ENCODE peak calls at places on chromosomes 5 and 9, in four cellular contexts. J is AG09309; G is SK-N-SH; E is naive thymus-derived CD4-positive, alpha-beta T cell. R is an unnamed sample.

GRCh38 chr5:148746826-148747535 is 79.4 kb upstream of the ADRB2 start:
- DNase-seq in J (no peak), G (no peak), E (no peak), R (no peak)

GRCh38 chr5:2756211-2756746 is 4.8 kb upstream of the IRX2 start:
- DNase-seq in J (no peak), G (no peak), E (no peak), R (no peak)

GRCh38 chr5:104347119-104347708 is 784.6 kb upstream of the NUDT12 start:
- DNase-seq in J (no peak), G (no peak), E (no peak), R (peak)

GRCh38 chr5:80960531-80961375 is 590 bp downstream of the RASGRF2 start:
- DNase-seq in J (no peak), G (peak), E (peak), R (no peak)

GRCh38 chr9:37218800-37219425 is 98.5 kb downstream of the ZCCHC7 start:
- DNase-seq in J (no peak), G (no peak), E (no peak), R (no peak)

GRCh38 chr5:96288845-96289185 is 144.2 kb downstream of the PCSK1 start:
- DNase-seq in J (peak), G (no peak), E (no peak), R (no peak)

GRCh38 chr9:135960328-135961276 is 571 bp downstream of the UBAC1 start:
- DNase-seq in J (no peak), G (peak), E (no peak), R (peak)

GRCh38 chr9:133247632-133248031 is 27.4 kb downstream of the ABO start:
- DNase-seq in J (no peak), G (peak), E (no peak), R (no peak)

GRCh38 chr9:91591627-91592026 is 168.0 kb upstream of the NFIL3 start:
- DNase-seq in J (no peak), G (no peak), E (no peak), R (no peak)

GRCh38 chr5:83162598-83162997 is 85.3 kb downstream of the XRCC4 start:
- DNase-seq in J (no peak), G (no peak), E (no peak), R (no peak)

GRCh38 chr9:98708933-98709911 is at the start of gene GABBR2:
- DNase-seq in J (no peak), G (peak), E (no peak), R (no peak)

GRCh38 chr5:67431191-67431590 is 234.6 kb upstream of the CD180 start:
- DNase-seq in J (no peak), G (no peak), E (no peak), R (no peak)

GRCh38 chr9:90307177-90307833 is 335.3 kb downstream of the DIRAS2 start:
- DNase-seq in J (no peak), G (peak), E (no peak), R (no peak)

GRCh38 chr5:53023969-53024368 is 34.8 kb downstream of the ITGA2 start:
- DNase-seq in J (peak), G (no peak), E (no peak), R (peak)

GRCh38 chr9:94802795-94803194 is 76.3 kb downstream of the AOPEP start:
- DNase-seq in J (no peak), G (no peak), E (no peak), R (peak)

GRCh38 chr5:167105951-167106350 is 1185.5 kb upstream of the WWC1 start:
- DNase-seq in J (no peak), G (no peak), E (no peak), R (no peak)

GRCh38 chr9:126874546-126875314 is 14.3 kb downstream of the ZBTB34 start:
- DNase-seq in J (no peak), G (no peak), E (no peak), R (no peak)

GRCh38 chr5:86330736-86331135 is 287.0 kb upstream of the COX7C start:
- DNase-seq in J (no peak), G (no peak), E (no peak), R (no peak)

GRCh38 chr9:14428781-14429230 is 114.9 kb upstream of the NFIB start:
- DNase-seq in J (no peak), G (peak), E (no peak), R (peak)

GRCh38 chr5:139908749-139909148 is 113.1 kb downstream of the PSD2 start:
- DNase-seq in J (peak), G (peak), E (no peak), R (no peak)

GRCh38 chr9:83384214-83384613 is 154.0 kb downstream of the FRMD3 start:
- DNase-seq in J (no peak), G (peak), E (no peak), R (no peak)

GRCh38 chr5:136420168-136420916 is 55.0 kb upstream of the TRPC7 start:
- DNase-seq in J (no peak), G (no peak), E (no peak), R (no peak)

GRCh38 chr5:52725065-52725746 is 62.5 kb upstream of the ITGA1 start:
- DNase-seq in J (no peak), G (no peak), E (peak), R (peak)

GRCh38 chr5:24353606-24354005 is 291.2 kb downstream of the CDH10 start:
- DNase-seq in J (no peak), G (no peak), E (no peak), R (no peak)

GRCh38 chr5:163338-163620 is 28.0 kb upstream of the LRRC14B start:
- DNase-seq in J (no peak), G (no peak), E (no peak), R (no peak)

GRCh38 chr5:136276946-136277345 is 84.0 kb upstream of the SMIM32 start:
- DNase-seq in J (no peak), G (no peak), E (no peak), R (no peak)

GRCh38 chr5:141835928-141836667 is 42.1 kb downstream of the PCDH1 start:
- DNase-seq in J (no peak), G (no peak), E (no peak), R (no peak)

GRCh38 chr9:110278080-110278707 is 21.9 kb upstream of the TXN start:
- DNase-seq in J (no peak), G (no peak), E (no peak), R (no peak)

DNA sequence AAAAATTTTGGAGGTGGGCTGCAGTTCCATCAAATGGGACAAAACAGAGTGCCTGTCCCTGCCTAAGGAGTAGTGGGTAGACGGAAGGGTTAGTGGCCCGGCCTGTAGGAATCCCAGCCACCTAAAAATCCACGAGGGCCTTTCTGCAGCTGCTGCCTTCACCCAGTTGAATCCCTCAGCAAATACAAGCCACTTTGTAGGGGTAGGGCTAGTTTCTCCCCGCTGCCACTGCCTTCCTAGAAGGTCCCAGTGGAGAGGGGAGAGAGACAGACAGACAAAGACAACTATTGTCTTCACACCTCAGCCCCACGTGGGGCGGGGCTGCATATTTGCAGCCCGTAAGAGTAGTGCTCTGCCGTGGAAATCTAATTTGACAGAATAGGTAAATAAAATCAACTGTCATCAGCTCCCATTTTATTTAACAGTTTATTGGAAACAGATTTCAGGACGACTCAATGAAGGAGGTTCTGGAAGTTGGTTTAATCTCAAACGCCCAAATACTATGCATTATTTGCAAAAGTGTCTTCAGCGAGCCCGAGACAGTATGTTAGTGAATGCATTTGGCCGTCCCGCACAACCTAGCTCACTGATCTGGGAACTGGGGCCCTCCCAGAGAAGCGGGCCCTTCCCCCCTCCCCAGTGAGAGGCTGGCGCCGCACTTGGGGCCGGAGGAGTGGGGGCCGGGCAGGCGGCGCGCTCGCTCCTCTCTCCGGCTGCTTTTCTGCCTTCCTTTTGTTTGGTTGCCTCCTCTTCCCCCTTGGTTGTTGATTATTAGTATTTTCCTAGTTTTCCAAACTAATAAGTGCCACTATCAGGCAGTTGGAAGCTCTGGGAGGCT is 67.7 kb upstream of the TBCA start:
- DNase-seq in J (no peak), G (no peak), E (no peak), R (no peak)
- H3K4me3 ChIP-seq in J (peak), G (no peak), E (peak), R (no peak)

GRCh38 chr5:4159681-4160080 is 564.0 kb downstream of the IRX1 start:
- DNase-seq in J (no peak), G (no peak), E (no peak), R (no peak)

GRCh38 chr5:4158750-4159447 is 563.3 kb downstream of the IRX1 start:
- DNase-seq in J (no peak), G (no peak), E (no peak), R (no peak)

DNA sequence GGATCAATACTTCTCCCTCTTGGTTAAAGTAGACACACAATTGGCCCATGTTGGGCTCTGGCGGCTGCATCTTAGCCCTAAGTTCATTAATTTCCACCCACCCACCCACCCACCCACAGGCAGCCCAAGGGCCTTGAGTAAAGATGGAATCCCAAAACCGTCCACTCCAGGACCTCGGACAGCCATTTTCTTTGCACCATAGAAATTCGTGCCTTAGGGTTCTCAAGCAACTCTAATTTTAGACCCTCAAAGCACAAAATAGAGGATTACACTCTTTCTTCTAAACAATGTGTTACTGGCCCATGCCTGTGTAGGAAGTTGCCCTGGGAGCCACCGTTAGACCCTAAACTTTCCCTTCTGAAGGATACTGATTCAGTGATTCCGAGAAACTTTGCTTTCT is 568.5 kb downstream of the IRX1 start:
- DNase-seq in J (no peak), G (no peak), E (no peak), R (no peak)
- H3K4me3 ChIP-seq in J (no peak), G (no peak), E (no peak), R (no peak)

GRCh38 chr5:132428811-132429440 is 59.4 kb downstream of the SLC22A5 start:
- DNase-seq in J (no peak), G (no peak), E (no peak), R (no peak)

GRCh38 chr5:132427285-132428146 is 58.0 kb downstream of the SLC22A5 start:
- DNase-seq in J (no peak), G (peak), E (peak), R (peak)

GRCh38 chr5:132426525-132427138 is 57.1 kb downstream of the SLC22A5 start:
- DNase-seq in J (peak), G (peak), E (no peak), R (peak)

GRCh38 chr5:132429451-132430440 is 60.2 kb downstream of the SLC22A5 start:
- DNase-seq in J (no peak), G (no peak), E (no peak), R (no peak)

DNA sequence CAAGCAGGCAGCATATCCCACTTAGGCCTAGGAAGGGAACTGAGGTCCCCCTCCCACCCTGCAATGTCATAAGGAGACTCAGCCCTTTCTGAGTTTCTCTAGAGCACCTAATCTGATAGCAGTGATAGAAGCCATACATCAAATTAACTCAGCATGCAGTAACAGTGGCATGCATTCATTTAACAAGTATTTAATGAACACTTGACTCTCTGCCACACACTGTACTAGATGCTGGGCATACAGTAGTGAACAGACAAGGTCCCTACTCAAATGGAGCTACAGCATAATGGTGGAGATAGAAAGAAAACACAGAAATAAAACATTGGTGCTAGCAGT is 58.6 kb downstream of the SLC22A5 start:
- DNase-seq in J (no peak), G (no peak), E (no peak), R (no peak)
- H3K4me3 ChIP-seq in J (no peak), G (no peak), E (peak), R (no peak)

DNA sequence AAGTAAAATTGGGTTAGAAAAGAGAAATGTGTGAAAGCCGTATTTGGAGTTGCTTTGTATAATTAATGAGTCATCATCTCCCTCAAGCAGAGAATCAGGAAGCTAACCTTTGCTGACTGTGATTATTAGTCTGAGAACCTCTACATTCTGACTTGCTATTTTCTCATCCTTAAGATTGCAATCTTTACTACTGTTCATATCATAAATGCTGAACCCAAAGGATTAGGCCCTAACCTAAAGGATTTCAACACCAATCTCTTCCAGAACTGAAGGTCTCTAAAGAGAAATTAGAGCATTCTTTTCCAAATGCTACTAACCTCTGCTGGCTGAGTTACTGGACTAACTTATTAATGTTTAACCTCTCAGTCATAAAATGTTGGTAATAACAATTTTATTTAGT is 538.1 kb upstream of the MEF2C start:
- DNase-seq in J (no peak), G (no peak), E (no peak), R (peak)
- H3K4me3 ChIP-seq in J (no peak), G (no peak), E (no peak), R (no peak)

GRCh38 chr5:31853398-31854135 is 214.6 kb downstream of the PDZD2 start:
- DNase-seq in J (no peak), G (no peak), E (no peak), R (no peak)

GRCh38 chr5:31855527-31855862 is 216.6 kb downstream of the PDZD2 start:
- DNase-seq in J (no peak), G (no peak), E (no peak), R (no peak)

GRCh38 chr5:31851290-31851689 is 212.4 kb downstream of the PDZD2 start:
- DNase-seq in J (no peak), G (peak), E (no peak), R (no peak)

GRCh38 chr5:31854625-31855526 is 215.9 kb downstream of the PDZD2 start:
- DNase-seq in J (no peak), G (peak), E (peak), R (no peak)

GRCh38 chr5:31854181-31854624 is 215.3 kb downstream of the PDZD2 start:
- DNase-seq in J (no peak), G (no peak), E (peak), R (no peak)
- H3K4me3 ChIP-seq in J (peak), G (no peak), E (peak), R (no peak)